ENCODE peak calls at places on chromosomes 4 and X, in eight cellular contexts. R is suprapubic skin, P is esophagus muscularis mucosa, G is K562, W is stomach, V is transverse colon, Q is SK-N-SH, O is sigmoid colon. L is an unnamed sample.

GRCh38 chr4:7842384-7843279 is 97.0 kb downstream of the AFAP1 start:
- DNase-seq in G (no peak), W (no peak), Q (no peak), R (no peak), V (peak), P (peak), O (peak), L (no peak)

GRCh38 chrX:106726485-106727437 is at the start of gene RNF128:
- DNase-seq in V (peak), G (no peak), Q (peak), O (no peak), P (no peak), R (peak), W (peak), L (peak)

GRCh38 chr4:81814909-81815539 is 343.3 kb upstream of the RASGEF1B start:
- DNase-seq in W (no peak), O (no peak), G (no peak), P (no peak), R (no peak), Q (no peak), V (no peak), L (no peak)

GRCh38 chrX:24494544-24495113 is 29.5 kb downstream of the PDK3 start:
- DNase-seq in O (peak), Q (no peak), R (no peak), V (peak), W (no peak), P (no peak), G (no peak), L (no peak)

GRCh38 chr4:14816592-14817273 is 185.5 kb upstream of the CPEB2 start:
- DNase-seq in G (no peak), P (peak), V (no peak), R (no peak), W (no peak), Q (peak), O (no peak), L (no peak)

GRCh38 chrX:142149919-142150318 is 55.2 kb downstream of the MAGEC2 start:
- DNase-seq in R (no peak), P (no peak), W (no peak), O (no peak), V (no peak), G (no peak), Q (no peak), L (no peak)

GRCh38 chrX:46601283-46601682 is 27.7 kb downstream of the CHST7 start:
- DNase-seq in P (no peak), W (no peak), V (no peak), R (no peak), O (no peak), Q (peak), G (no peak), L (no peak)

GRCh38 chr4:3781193-3781886 is 15.2 kb downstream of the ADRA2C start:
- DNase-seq in W (no peak), V (no peak), G (peak), O (no peak), P (no peak), Q (peak), R (no peak), L (no peak)

GRCh38 chrX:132568291-132568690 is 79.5 kb upstream of the MBNL3 start:
- DNase-seq in R (no peak), P (no peak), Q (no peak), V (no peak), W (no peak), O (no peak), G (no peak), L (no peak)

GRCh38 chr4:89222171-89222570 is 85.4 kb downstream of the GPRIN3 start:
- DNase-seq in P (no peak), G (no peak), R (no peak), Q (no peak), O (no peak), V (no peak), W (no peak), L (no peak)

GRCh38 chr4:82275431-82276423 is 98.1 kb downstream of the HNRNPD start:
- DNase-seq in O (no peak), P (no peak), Q (no peak), R (no peak), V (no peak), G (peak), W (no peak), L (no peak)

GRCh38 chr4:1200425-1201035 is 28.1 kb upstream of the SPON2 start:
- DNase-seq in V (peak), P (peak), G (no peak), R (peak), O (peak), W (peak), Q (peak), L (peak)

GRCh38 chrX:150715180-150715579 is 22.0 kb downstream of the MTMR1 start:
- DNase-seq in Q (no peak), G (no peak), V (no peak), P (no peak), R (no peak), O (no peak), W (no peak), L (no peak)

GRCh38 chr4:168766537-168767316 is 243.3 kb downstream of the CBR4 start:
- DNase-seq in V (no peak), R (no peak), W (no peak), G (no peak), P (no peak), O (no peak), Q (no peak), L (no peak)

GRCh38 chrX:123884809-123885408 is 25.1 kb downstream of the XIAP start:
- DNase-seq in O (no peak), V (no peak), G (peak), P (no peak), W (no peak), R (no peak), Q (peak), L (no peak)

GRCh38 chr4:99915449-99915848 is 21.2 kb upstream of the LAMTOR3 start:
- DNase-seq in O (no peak), P (no peak), V (no peak), Q (no peak), R (no peak), G (no peak), W (no peak), L (no peak)

GRCh38 chr4:76459291-76459723 is 24.3 kb downstream of the SHROOM3 start:
- DNase-seq in Q (no peak), O (no peak), P (no peak), G (peak), V (no peak), R (no peak), W (no peak), L (no peak)

GRCh38 chrX:79466636-79467035 is 99.5 kb upstream of the ITM2A start:
- DNase-seq in W (no peak), P (no peak), O (no peak), Q (no peak), V (no peak), R (no peak), G (no peak), L (no peak)

GRCh38 chr4:85039526-85039925 is 73.0 kb upstream of the WDFY3 start:
- DNase-seq in W (no peak), P (no peak), V (no peak), O (no peak), R (no peak), G (no peak), Q (no peak), L (no peak)

GRCh38 chr4:1379801-1380331 is 26.4 kb downstream of the NKX1-1 start:
- DNase-seq in P (no peak), O (peak), R (peak), Q (no peak), V (no peak), W (no peak), G (no peak), L (no peak)

GRCh38 chr4:99848576-99848975 is 31.9 kb downstream of the DAPP1 start:
- DNase-seq in Q (no peak), V (no peak), O (no peak), G (no peak), P (peak), R (no peak), W (no peak), L (no peak)

GRCh38 chr4:98381306-98381705 is 120.1 kb downstream of the RAP1GDS1 start:
- DNase-seq in Q (no peak), G (no peak), W (no peak), V (no peak), O (no peak), R (no peak), P (no peak), L (no peak)

GRCh38 chrX:133215747-133216146 is 2.4 kb downstream of the TFDP3 start:
- DNase-seq in O (no peak), Q (peak), V (peak), G (peak), R (no peak), P (no peak), W (no peak), L (no peak)

GRCh38 chrX:113935516-113935915 is 648.4 kb upstream of the HTR2C start:
- DNase-seq in R (no peak), V (no peak), P (no peak), G (no peak), W (no peak), O (no peak), Q (no peak), L (no peak)

GRCh38 chrX:48854898-48855297 is 19.5 kb upstream of the PCSK1N start:
- DNase-seq in R (no peak), V (no peak), W (no peak), O (no peak), Q (no peak), P (no peak), G (no peak), L (no peak)

GRCh38 chrX:23904096-23904495 is 3.6 kb downstream of the APOO start:
- DNase-seq in P (no peak), G (peak), Q (no peak), W (no peak), O (no peak), R (no peak), V (no peak), L (no peak)

DNA sequence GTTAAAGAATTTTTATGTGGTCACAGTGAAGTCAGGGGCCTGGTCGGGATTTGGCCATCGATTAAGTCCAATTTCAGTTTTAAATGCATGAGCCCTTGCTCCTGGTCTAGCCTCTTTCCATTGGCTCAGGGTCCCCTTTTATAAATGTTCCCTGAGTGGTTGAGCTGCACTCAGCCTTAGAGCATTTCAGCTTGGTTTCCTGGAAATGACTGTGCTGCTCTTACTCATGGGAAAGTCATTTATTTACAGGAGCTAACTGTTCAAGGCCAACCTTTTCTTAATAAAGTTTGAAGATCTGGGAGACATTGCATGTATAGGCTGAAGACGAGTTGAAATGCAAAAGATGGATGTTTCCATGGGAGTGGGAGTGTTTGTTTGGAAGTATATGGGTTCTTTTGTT is 98.8 kb upstream of the CLNK start:
- DNase-seq in O (no peak), R (no peak), G (no peak), W (no peak), V (no peak), P (no peak), Q (no peak), L (no peak)
- TF ChIP-seq EP300 in O (no peak), R (no peak), G (no peak), W (no peak), V (no peak), P (no peak), Q (no peak), L (no peak)

GRCh38 chrX:65589304-65589703 is 54.7 kb upstream of the LAS1L start:
- DNase-seq in P (no peak), V (no peak), W (no peak), Q (no peak), G (no peak), O (no peak), R (no peak), L (no peak)
- TF ChIP-seq POLR2AphosphoS5 in P (no peak), V (no peak), W (no peak), Q (no peak), G (no peak), O (no peak), R (no peak), L (no peak)

GRCh38 chr4:128311659-128312392 is 24.2 kb upstream of the PGRMC2 start:
- DNase-seq in O (no peak), Q (no peak), R (no peak), V (peak), W (peak), G (no peak), P (no peak), L (no peak)

GRCh38 chr4:128308986-128309385 is 21.4 kb upstream of the PGRMC2 start:
- DNase-seq in W (no peak), O (no peak), V (no peak), P (no peak), Q (no peak), R (no peak), G (no peak), L (no peak)

GRCh38 chr4:128309585-128309984 is 22.0 kb upstream of the PGRMC2 start:
- DNase-seq in P (no peak), O (no peak), Q (no peak), R (no peak), G (no peak), V (no peak), W (no peak), L (no peak)

GRCh38 chr4:128306992-128307581 is 19.5 kb upstream of the PGRMC2 start:
- DNase-seq in O (no peak), R (no peak), Q (no peak), P (no peak), V (no peak), W (no peak), G (no peak), L (no peak)

DNA sequence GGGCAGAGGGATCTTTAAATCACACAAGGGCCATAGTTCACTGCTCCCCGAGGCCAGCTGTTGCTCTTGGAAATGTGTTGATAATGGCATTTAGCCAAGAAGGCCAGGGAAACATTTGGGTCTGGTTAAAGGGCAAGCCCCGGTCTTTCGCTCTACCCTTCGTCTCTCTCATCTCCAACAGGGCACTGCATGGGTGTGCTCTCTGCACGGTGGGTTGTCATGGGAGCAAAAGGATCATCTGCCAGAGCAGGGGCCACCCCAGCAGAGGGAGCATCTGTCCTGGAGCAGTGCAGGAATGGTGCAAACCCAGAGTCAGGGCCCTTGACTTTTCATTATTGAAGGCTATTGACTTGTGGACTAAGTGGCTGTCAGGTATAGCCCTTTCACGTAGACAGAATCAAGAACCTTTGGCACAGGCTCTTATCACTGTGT is 22.7 kb upstream of the PGRMC2 start:
- DNase-seq in G (no peak), Q (peak), W (no peak), V (peak), R (no peak), P (no peak), O (no peak), L (no peak)
- TF ChIP-seq CTCF in G (peak), Q (peak), W (no peak), V (no peak), R (no peak), P (no peak), O (no peak), L (no peak)

GRCh38 chrX:37370499-37371141 is 21.5 kb downstream of the PRRG1 start:
- DNase-seq in P (no peak), G (no peak), R (no peak), O (no peak), V (no peak), Q (no peak), W (no peak), L (peak)
- TF ChIP-seq EP300 in P (no peak), G (no peak), R (no peak), O (no peak), V (no peak), Q (no peak), W (no peak), L (no peak)

GRCh38 chr4:5824227-5824626 is 68.7 kb downstream of the CRMP1 start:
- DNase-seq in O (no peak), V (no peak), Q (no peak), W (no peak), G (no peak), R (no peak), P (no peak), L (no peak)
- TF ChIP-seq POLR2AphosphoS5 in O (no peak), V (no peak), Q (no peak), W (no peak), G (no peak), R (no peak), P (no peak), L (no peak)

DNA sequence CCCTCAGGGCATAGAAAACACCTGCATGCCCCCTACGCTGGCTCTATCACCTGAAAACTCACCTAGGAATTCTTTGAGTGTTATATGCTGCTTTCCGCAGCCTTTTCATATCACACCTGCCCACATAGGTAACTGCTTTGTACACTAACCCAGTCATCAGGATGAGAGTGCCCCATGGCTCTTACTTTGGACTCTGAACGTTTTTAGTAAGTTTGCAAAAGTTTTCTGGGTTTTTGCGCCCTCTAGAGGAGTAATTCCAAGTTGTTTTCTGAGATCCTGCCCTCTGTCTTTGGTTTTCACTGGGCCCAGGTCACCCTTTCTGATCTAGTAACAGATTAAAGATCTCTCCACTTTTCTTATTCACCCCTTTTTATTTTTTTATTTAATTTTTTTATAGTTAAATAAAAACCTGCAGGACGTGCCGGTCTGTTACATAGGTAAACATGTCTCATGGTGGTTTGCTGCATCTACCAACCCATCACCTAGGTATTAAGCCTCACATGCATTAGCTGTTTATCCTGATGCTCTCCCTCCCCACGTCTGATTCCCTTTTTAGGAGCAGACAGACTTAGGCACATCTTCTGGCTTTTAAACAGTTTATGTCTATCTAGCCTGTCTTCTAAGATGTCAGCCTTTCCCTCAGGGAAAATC is 139.2 kb downstream of the NWD2 start:
- DNase-seq in W (no peak), Q (peak), V (peak), P (no peak), G (peak), O (no peak), R (no peak), L (no peak)
- TF ChIP-seq CTCF in W (no peak), Q (peak), V (peak), P (peak), G (peak), O (peak), R (no peak), L (peak)

DNA sequence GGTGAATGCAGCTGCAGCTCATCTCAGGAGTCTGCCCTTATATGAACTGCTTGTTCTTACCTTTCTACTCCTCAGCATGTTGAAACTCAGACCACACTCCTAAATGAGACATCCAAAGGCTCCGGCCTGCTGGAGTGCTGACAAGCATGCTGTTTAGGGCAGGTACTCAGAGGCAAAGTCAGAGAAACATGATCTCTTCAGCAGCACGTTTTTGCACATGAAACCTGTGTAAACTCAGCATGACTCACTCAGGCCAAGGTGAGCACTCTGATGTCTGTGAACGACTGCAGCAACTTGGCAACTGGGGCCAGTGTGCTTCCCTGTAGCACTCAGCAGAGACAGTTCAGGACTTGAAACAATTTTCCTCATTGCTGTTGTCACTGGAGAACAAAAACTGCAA is 109.5 kb downstream of the PACRGL start:
- DNase-seq in R (no peak), P (no peak), V (no peak), Q (no peak), G (no peak), O (no peak), W (no peak), L (no peak)
- TF ChIP-seq EP300 in R (no peak), P (no peak), V (no peak), Q (no peak), G (no peak), O (no peak), W (no peak), L (no peak)

GRCh38 chrX:139691493-139691842 is 16.5 kb downstream of the MCF2 start:
- DNase-seq in Q (peak), P (no peak), W (no peak), V (no peak), O (no peak), R (no peak), G (no peak), L (peak)
- TF ChIP-seq POLR2AphosphoS5 in Q (no peak), P (no peak), W (no peak), V (no peak), O (no peak), R (no peak), G (no peak), L (no peak)

GRCh38 chr4:138978028-138978585 is 37.5 kb upstream of the NOCT start:
- DNase-seq in V (no peak), O (no peak), W (no peak), G (no peak), R (no peak), P (no peak), Q (no peak), L (no peak)

GRCh38 chr4:138972956-138973819 is 42.4 kb upstream of the NOCT start:
- DNase-seq in R (no peak), G (peak), Q (no peak), W (no peak), V (no peak), O (no peak), P (no peak), L (no peak)

GRCh38 chr4:138976526-138976925 is 39.1 kb upstream of the NOCT start:
- DNase-seq in V (no peak), O (no peak), G (no peak), R (no peak), W (no peak), P (no peak), Q (no peak), L (no peak)

GRCh38 chr4:138977525-138977924 is 38.1 kb upstream of the NOCT start:
- DNase-seq in P (no peak), G (no peak), R (no peak), V (no peak), W (no peak), O (no peak), Q (no peak), L (peak)

DNA sequence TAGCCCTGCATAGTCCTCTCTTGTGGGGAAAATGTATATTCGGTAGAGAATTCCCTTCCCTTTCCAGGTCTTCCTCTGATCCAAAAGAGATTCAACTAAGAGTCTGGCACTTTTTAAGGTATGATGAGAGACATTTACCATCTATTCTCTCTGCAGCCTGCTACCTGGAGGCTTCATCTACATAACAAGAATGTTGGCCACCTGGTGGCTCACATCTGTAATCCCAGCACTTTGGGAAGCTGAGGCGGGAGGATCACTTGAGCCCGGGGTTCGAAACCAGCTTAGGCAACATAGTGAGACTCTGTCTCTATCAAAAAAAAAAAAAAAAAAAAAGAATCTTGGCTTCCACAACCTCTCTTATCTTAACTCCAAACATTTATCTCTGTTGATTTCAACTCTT is 40.4 kb upstream of the NOCT start:
- DNase-seq in V (no peak), W (no peak), R (no peak), G (no peak), P (no peak), Q (no peak), O (no peak), L (no peak)
- TF ChIP-seq CTCF in V (no peak), W (no peak), R (no peak), G (peak), P (no peak), Q (no peak), O (no peak), L (no peak)

GRCh38 chrX:136625246-136625645 is 22.7 kb upstream of the CD40LG start:
- DNase-seq in V (no peak), W (no peak), R (no peak), Q (no peak), O (no peak), G (no peak), P (no peak), L (no peak)

GRCh38 chrX:136620780-136621179 is 27.2 kb upstream of the CD40LG start:
- DNase-seq in G (no peak), P (no peak), O (no peak), R (no peak), V (no peak), Q (no peak), W (no peak), L (no peak)

GRCh38 chrX:136626237-136626636 is 21.7 kb upstream of the CD40LG start:
- DNase-seq in R (no peak), G (no peak), V (no peak), O (no peak), Q (no peak), W (no peak), P (no peak), L (no peak)

GRCh38 chrX:136622568-136622967 is 25.4 kb upstream of the CD40LG start:
- DNase-seq in V (no peak), Q (no peak), R (no peak), O (no peak), P (no peak), W (no peak), G (no peak), L (no peak)

GRCh38 chrX:136623400-136623799 is 24.6 kb upstream of the CD40LG start:
- DNase-seq in G (no peak), V (no peak), O (no peak), Q (no peak), R (no peak), W (no peak), P (no peak), L (no peak)
- TF ChIP-seq EP300 in G (no peak), V (no peak), O (no peak), Q (no peak), R (no peak), W (no peak), P (no peak), L (no peak)

L was measured in upper lobe of left lung.